ENCODE peak calls at places on chromosomes 3 and 15, in ten cellular contexts. F, D, M, E, Z, A, V, G, Y and T are unnamed samples.

GRCh38 chr15:39400821-39401550 is 179.9 kb upstream of the THBS1 start:
- DNase-seq in F (no peak), D (no peak), M (no peak), E (peak; percentile 68), Z (no peak), A (no peak), V (no peak), G (peak; percentile 75), Y (no peak), T (no peak)

GRCh38 chr3:72092778-72093177 is 307.8 kb upstream of the PROK2 start:
- DNase-seq in F (no peak), D (no peak), M (no peak), E (no peak), Z (no peak), A (no peak), V (no peak), G (no peak), Y (no peak), T (no peak)

GRCh38 chr3:190178779-190179178 is 58.1 kb upstream of the P3H2 start:
- DNase-seq in F (no peak), D (no peak), M (no peak), E (no peak), Z (no peak), A (no peak), V (no peak), G (no peak), Y (no peak), T (no peak)

GRCh38 chr15:51833782-51834181 is 4.3 kb downstream of the TMOD3 start:
- DNase-seq in F (no peak), D (no peak), M (no peak), E (no peak), Z (no peak), A (no peak), V (no peak), G (no peak), Y (no peak), T (no peak)

GRCh38 chr15:78059110-78059839 is 18.2 kb downstream of the TBC1D2B start:
- DNase-seq in F (no peak), D (peak; percentile 77), M (no peak), E (no peak), Z (no peak), A (no peak), V (no peak), G (no peak), Y (no peak), T (no peak)

GRCh38 chr15:49085696-49086459 is 39.6 kb upstream of the SECISBP2L start:
- DNase-seq in F (no peak), D (no peak), M (no peak), E (no peak), Z (no peak), A (no peak), V (no peak), G (no peak), Y (no peak), T (no peak)

GRCh38 chr3:138284079-138284478 is 45.6 kb downstream of the NME9 start:
- DNase-seq in F (no peak), D (no peak), M (no peak), E (no peak), Z (no peak), A (no peak), V (no peak), G (no peak), Y (no peak), T (no peak)

GRCh38 chr15:101723161-101723873 is 956 bp downstream of the TARS3 start:
- DNase-seq in F (no peak), D (peak; percentile 21), M (no peak), E (peak; percentile 17), Z (peak; percentile 2), A (peak; percentile 53), V (no peak), G (peak; percentile 59), Y (no peak), T (peak; percentile 26)

GRCh38 chr3:38131621-38132369 is 5.1 kb downstream of the ACAA1 start:
- DNase-seq in F (no peak), D (peak; percentile 53), M (peak; percentile 23), E (peak; percentile 56), Z (no peak), A (no peak), V (no peak), G (peak; percentile 14), Y (peak; percentile 67), T (no peak)

GRCh38 chr15:52417501-52417900 is 111.2 kb downstream of the MYO5A start:
- DNase-seq in F (no peak), D (peak; percentile 49), M (no peak), E (peak; percentile 60), Z (peak; percentile 30), A (no peak), V (no peak), G (peak; percentile 75), Y (no peak), T (no peak)

GRCh38 chr15:29270169-29270955 is 740 bp upstream of the NSMCE3 start:
- DNase-seq in F (no peak), D (peak; percentile 8), M (no peak), E (peak; percentile 51), Z (no peak), A (peak; percentile 2), V (no peak), G (peak; percentile 26), Y (no peak), T (no peak)

GRCh38 chr15:96054606-96055005 is 275.9 kb upstream of the NR2F2 start:
- DNase-seq in F (no peak), D (no peak), M (no peak), E (no peak), Z (no peak), A (no peak), V (no peak), G (no peak), Y (no peak), T (no peak)

GRCh38 chr15:59991919-59992318 is 12.2 kb upstream of the FOXB1 start:
- DNase-seq in F (no peak), D (no peak), M (no peak), E (no peak), Z (no peak), A (no peak), V (no peak), G (no peak), Y (no peak), T (no peak)

GRCh38 chr3:96961576-96961975 is 147.2 kb downstream of the EPHA6 start:
- DNase-seq in F (no peak), D (no peak), M (no peak), E (no peak), Z (no peak), A (no peak), V (no peak), G (no peak), Y (no peak), T (no peak)

GRCh38 chr15:23797747-23798157 is 110.6 kb upstream of the NDN start:
- DNase-seq in F (no peak), D (no peak), M (no peak), E (no peak), Z (no peak), A (no peak), V (no peak), G (no peak), Y (no peak), T (no peak)

GRCh38 chr15:59532770-59533379 is 78.7 kb upstream of the GCNT3 start:
- DNase-seq in F (peak; percentile 11), D (peak; percentile 52), M (no peak), E (peak; percentile 64), Z (peak; percentile 13), A (no peak), V (peak; percentile 12), G (peak; percentile 35), Y (peak; percentile 47), T (no peak)

GRCh38 chr3:157559401-157559800 is 56.2 kb upstream of the VEPH1 start:
- DNase-seq in F (no peak), D (no peak), M (no peak), E (no peak), Z (no peak), A (no peak), V (no peak), G (no peak), Y (no peak), T (no peak)